ENCODE peak calls at places on chromosomes 4 and X, in nine cellular contexts. One of them, this sample, is unnamed.

GRCh38 chr4:42729505-42730237 is 72.8 kb upstream of the ATP8A1 start:
- DNase-seq in PC-3: no peak
- DNase-seq in GM23248: no peak
- DNase-seq in OCI-LY7: no peak
- DNase-seq in GM23338: no peak
- DNase-seq in HCT116: no peak
- DNase-seq in Karpas-422: no peak
- DNase-seq in MM.1S: no peak
- DNase-seq in SK-N-SH: no peak
- DNase-seq in this sample: no peak

GRCh38 chrX:54029543-54030143 is 14.6 kb downstream of the PHF8 start:
- DNase-seq in PC-3: no peak
- DNase-seq in GM23248: no peak
- DNase-seq in OCI-LY7: no peak
- DNase-seq in GM23338: no peak
- DNase-seq in HCT116: no peak
- DNase-seq in Karpas-422: no peak
- DNase-seq in MM.1S: no peak
- DNase-seq in SK-N-SH: no peak
- DNase-seq in this sample: no peak

GRCh38 chr4:15707363-15707715 is 4.5 kb downstream of the BST1 start:
- DNase-seq in PC-3: no peak
- DNase-seq in GM23248: peak; percentile 26
- DNase-seq in OCI-LY7: no peak
- DNase-seq in GM23338: no peak
- DNase-seq in HCT116: no peak
- DNase-seq in Karpas-422: no peak
- DNase-seq in MM.1S: no peak
- DNase-seq in SK-N-SH: no peak
- DNase-seq in this sample: no peak

GRCh38 chrX:108485960-108486359 is 46.3 kb downstream of the COL4A5 start:
- DNase-seq in PC-3: no peak
- DNase-seq in GM23248: no peak
- DNase-seq in OCI-LY7: no peak
- DNase-seq in GM23338: no peak
- DNase-seq in HCT116: no peak
- DNase-seq in Karpas-422: no peak
- DNase-seq in MM.1S: no peak
- DNase-seq in SK-N-SH: no peak
- DNase-seq in this sample: no peak

GRCh38 chrX:135396109-135396508 is 25.6 kb upstream of the SMIM10L2A start:
- DNase-seq in PC-3: peak; percentile 72
- DNase-seq in GM23248: peak; percentile 16
- DNase-seq in OCI-LY7: no peak
- DNase-seq in GM23338: no peak
- DNase-seq in HCT116: no peak
- DNase-seq in Karpas-422: no peak
- DNase-seq in MM.1S: no peak
- DNase-seq in SK-N-SH: no peak
- DNase-seq in this sample: no peak

GRCh38 chrX:69305333-69306062 is 140.2 kb upstream of the PJA1 start:
- DNase-seq in PC-3: no peak
- DNase-seq in GM23248: peak; percentile 41
- DNase-seq in OCI-LY7: no peak
- DNase-seq in GM23338: peak; percentile 82
- DNase-seq in HCT116: no peak
- DNase-seq in Karpas-422: no peak
- DNase-seq in MM.1S: no peak
- DNase-seq in SK-N-SH: no peak
- DNase-seq in this sample: no peak

GRCh38 chr4:184066584-184067300 is 150.9 kb downstream of the ENPP6 start:
- DNase-seq in PC-3: no peak
- DNase-seq in GM23248: no peak
- DNase-seq in OCI-LY7: no peak
- DNase-seq in GM23338: no peak
- DNase-seq in HCT116: no peak
- DNase-seq in Karpas-422: no peak
- DNase-seq in MM.1S: no peak
- DNase-seq in SK-N-SH: peak; percentile 42
- DNase-seq in this sample: peak; percentile 24

GRCh38 chrX:132820675-132821074 is 137.8 kb downstream of the HS6ST2 start:
- DNase-seq in PC-3: no peak
- DNase-seq in GM23248: no peak
- DNase-seq in OCI-LY7: no peak
- DNase-seq in GM23338: no peak
- DNase-seq in HCT116: no peak
- DNase-seq in Karpas-422: no peak
- DNase-seq in MM.1S: no peak
- DNase-seq in SK-N-SH: no peak
- DNase-seq in this sample: no peak

GRCh38 chrX:77731821-77732419 is 54.1 kb downstream of the ATRX start:
- DNase-seq in PC-3: no peak
- DNase-seq in GM23248: no peak
- DNase-seq in OCI-LY7: no peak
- DNase-seq in GM23338: peak; percentile 28
- DNase-seq in HCT116: no peak
- DNase-seq in Karpas-422: no peak
- DNase-seq in MM.1S: no peak
- DNase-seq in SK-N-SH: no peak
- DNase-seq in this sample: no peak

GRCh38 chrX:16559206-16559619 is 90.7 kb upstream of the S100G start:
- DNase-seq in PC-3: no peak
- DNase-seq in GM23248: no peak
- DNase-seq in OCI-LY7: no peak
- DNase-seq in GM23338: no peak
- DNase-seq in HCT116: no peak
- DNase-seq in Karpas-422: no peak
- DNase-seq in MM.1S: no peak
- DNase-seq in SK-N-SH: no peak
- DNase-seq in this sample: no peak

GRCh38 chrX:119756926-119757635 is 1.3 kb upstream of the SOWAHD start:
- DNase-seq in PC-3: no peak
- DNase-seq in GM23248: no peak
- DNase-seq in OCI-LY7: peak; percentile 40
- DNase-seq in GM23338: no peak
- DNase-seq in HCT116: no peak
- DNase-seq in Karpas-422: no peak
- DNase-seq in MM.1S: peak; percentile 23
- DNase-seq in SK-N-SH: no peak
- DNase-seq in this sample: no peak

GRCh38 chrX:11341274-11342256 is 48.4 kb downstream of the AMELX start:
- DNase-seq in PC-3: peak; percentile 88
- DNase-seq in GM23248: peak; percentile 89
- DNase-seq in OCI-LY7: peak; percentile 20
- DNase-seq in GM23338: no peak
- DNase-seq in HCT116: no peak
- DNase-seq in Karpas-422: no peak
- DNase-seq in MM.1S: no peak
- DNase-seq in SK-N-SH: no peak
- DNase-seq in this sample: peak; percentile 50

GRCh38 chrX:152428596-152428995 is 22.5 kb downstream of the GABRA3 start:
- DNase-seq in PC-3: no peak
- DNase-seq in GM23248: no peak
- DNase-seq in OCI-LY7: no peak
- DNase-seq in GM23338: no peak
- DNase-seq in HCT116: no peak
- DNase-seq in Karpas-422: no peak
- DNase-seq in MM.1S: no peak
- DNase-seq in SK-N-SH: no peak
- DNase-seq in this sample: no peak

GRCh38 chrX:45274576-45274975 is 73.9 kb upstream of the DIPK2B start:
- DNase-seq in PC-3: peak; percentile 40
- DNase-seq in GM23248: peak; percentile 39
- DNase-seq in OCI-LY7: no peak
- DNase-seq in GM23338: no peak
- DNase-seq in HCT116: no peak
- DNase-seq in Karpas-422: no peak
- DNase-seq in MM.1S: no peak
- DNase-seq in SK-N-SH: no peak
- DNase-seq in this sample: no peak

GRCh38 chrX:85089321-85089840 is 85.7 kb downstream of the APOOL start:
- DNase-seq in PC-3: no peak
- DNase-seq in GM23248: no peak
- DNase-seq in OCI-LY7: no peak
- DNase-seq in GM23338: no peak
- DNase-seq in HCT116: no peak
- DNase-seq in Karpas-422: no peak
- DNase-seq in MM.1S: no peak
- DNase-seq in SK-N-SH: no peak
- DNase-seq in this sample: no peak

GRCh38 chrX:129934952-129935351 is 29.0 kb downstream of the UTP14A start:
- DNase-seq in PC-3: no peak
- DNase-seq in GM23248: no peak
- DNase-seq in OCI-LY7: no peak
- DNase-seq in GM23338: no peak
- DNase-seq in HCT116: no peak
- DNase-seq in Karpas-422: no peak
- DNase-seq in MM.1S: no peak
- DNase-seq in SK-N-SH: no peak
- DNase-seq in this sample: no peak

GRCh38 chr4:119861731-119862130 is 204.9 kb downstream of the MAD2L1 start:
- DNase-seq in PC-3: no peak
- DNase-seq in GM23248: no peak
- DNase-seq in OCI-LY7: no peak
- DNase-seq in GM23338: no peak
- DNase-seq in HCT116: no peak
- DNase-seq in Karpas-422: no peak
- DNase-seq in MM.1S: no peak
- DNase-seq in SK-N-SH: no peak
- DNase-seq in this sample: peak; percentile 5

GRCh38 chr4:38723726-38724506 is 58.9 kb downstream of the TLR10 start:
- DNase-seq in PC-3: no peak
- DNase-seq in GM23248: peak; percentile 13
- DNase-seq in OCI-LY7: no peak
- DNase-seq in GM23338: no peak
- DNase-seq in HCT116: no peak
- DNase-seq in Karpas-422: no peak
- DNase-seq in MM.1S: no peak
- DNase-seq in SK-N-SH: no peak
- DNase-seq in this sample: peak; percentile 26

GRCh38 chrX:2698604-2699003 is 7.5 kb downstream of the CD99 start:
- DNase-seq in PC-3: peak; percentile 89
- DNase-seq in GM23248: no peak
- DNase-seq in OCI-LY7: no peak
- DNase-seq in GM23338: no peak
- DNase-seq in HCT116: no peak
- DNase-seq in Karpas-422: no peak
- DNase-seq in MM.1S: no peak
- DNase-seq in SK-N-SH: no peak
- DNase-seq in this sample: no peak
- H3K27ac ChIP-seq in PC-3: peak overlapping the region; percentile 93
- H3K27ac ChIP-seq in GM23248: no peak overlapping the region
- H3K27ac ChIP-seq in OCI-LY7: no peak overlapping the region
- H3K27ac ChIP-seq in GM23338: no peak overlapping the region
- H3K27ac ChIP-seq in HCT116: no peak overlapping the region
- H3K27ac ChIP-seq in Karpas-422: no peak overlapping the region
- H3K27ac ChIP-seq in MM.1S: no peak overlapping the region
- H3K27ac ChIP-seq in SK-N-SH: no peak overlapping the region
- H3K27ac ChIP-seq in this sample: peak overlapping the region; percentile 23

GRCh38 chr4:123528501-123529277 is 132.1 kb downstream of the SPRY1 start:
- DNase-seq in PC-3: no peak
- DNase-seq in GM23248: no peak
- DNase-seq in OCI-LY7: no peak
- DNase-seq in GM23338: no peak
- DNase-seq in HCT116: no peak
- DNase-seq in Karpas-422: no peak
- DNase-seq in MM.1S: no peak
- DNase-seq in SK-N-SH: no peak
- DNase-seq in this sample: no peak

GRCh38 chr4:123530357-123530756 is 133.8 kb downstream of the SPRY1 start:
- DNase-seq in PC-3: no peak
- DNase-seq in GM23248: no peak
- DNase-seq in OCI-LY7: no peak
- DNase-seq in GM23338: no peak
- DNase-seq in HCT116: no peak
- DNase-seq in Karpas-422: no peak
- DNase-seq in MM.1S: no peak
- DNase-seq in SK-N-SH: no peak
- DNase-seq in this sample: no peak

GRCh38 chr4:123526511-123526910 is 129.9 kb downstream of the SPRY1 start:
- DNase-seq in PC-3: no peak
- DNase-seq in GM23248: no peak
- DNase-seq in OCI-LY7: no peak
- DNase-seq in GM23338: no peak
- DNase-seq in HCT116: no peak
- DNase-seq in Karpas-422: no peak
- DNase-seq in MM.1S: no peak
- DNase-seq in SK-N-SH: no peak
- DNase-seq in this sample: no peak

GRCh38 chr4:123524958-123525628 is 128.5 kb downstream of the SPRY1 start:
- DNase-seq in PC-3: no peak
- DNase-seq in GM23248: no peak
- DNase-seq in OCI-LY7: no peak
- DNase-seq in GM23338: no peak
- DNase-seq in HCT116: no peak
- DNase-seq in Karpas-422: no peak
- DNase-seq in MM.1S: no peak
- DNase-seq in SK-N-SH: no peak
- DNase-seq in this sample: peak; percentile 25

DNA sequence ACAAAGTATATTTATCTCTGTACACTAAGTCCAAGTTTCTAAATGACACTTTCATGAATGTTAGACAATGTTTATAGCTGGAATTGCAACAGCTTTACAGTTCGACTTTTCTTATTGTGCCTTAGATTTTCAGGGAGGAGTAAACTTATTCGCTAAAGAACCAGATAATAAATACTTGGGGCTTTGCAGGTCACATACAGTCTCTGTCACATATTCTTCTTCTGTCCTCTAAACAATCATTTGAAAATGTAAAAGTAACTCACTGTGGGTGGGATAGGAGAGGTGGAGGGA is 132.6 kb downstream of the SPRY1 start:
- DNase-seq in PC-3: no peak
- DNase-seq in GM23248: no peak
- DNase-seq in OCI-LY7: no peak
- DNase-seq in GM23338: no peak
- DNase-seq in HCT116: no peak
- DNase-seq in Karpas-422: no peak
- DNase-seq in MM.1S: no peak
- DNase-seq in SK-N-SH: no peak
- DNase-seq in this sample: no peak
- H2AFZ ChIP-seq in PC-3: no peak overlapping the region
- H2AFZ ChIP-seq in GM23248: no peak overlapping the region
- H2AFZ ChIP-seq in OCI-LY7: no peak overlapping the region
- H2AFZ ChIP-seq in GM23338: peak overlapping the region; percentile 40
- H2AFZ ChIP-seq in HCT116: no peak overlapping the region
- H2AFZ ChIP-seq in Karpas-422: no peak overlapping the region
- H2AFZ ChIP-seq in MM.1S: no peak overlapping the region
- H2AFZ ChIP-seq in SK-N-SH: no peak overlapping the region
- H2AFZ ChIP-seq in this sample: no peak overlapping the region

GRCh38 chr4:125445525-125445924 is 130.8 kb downstream of the FAT4 start:
- DNase-seq in PC-3: no peak
- DNase-seq in GM23248: no peak
- DNase-seq in OCI-LY7: no peak
- DNase-seq in GM23338: no peak
- DNase-seq in HCT116: no peak
- DNase-seq in Karpas-422: no peak
- DNase-seq in MM.1S: no peak
- DNase-seq in SK-N-SH: no peak
- DNase-seq in this sample: no peak
- H3K9me2 ChIP-seq in PC-3: no peaks in the 10 kb centered on the region
- H3K9me2 ChIP-seq in GM23248: no peaks in the 10 kb centered on the region
- H3K9me2 ChIP-seq in OCI-LY7: no peaks in the 10 kb centered on the region
- H3K9me2 ChIP-seq in GM23338: no peaks in the 10 kb centered on the region
- H3K9me2 ChIP-seq in HCT116: no peaks in the 10 kb centered on the region
- H3K9me2 ChIP-seq in Karpas-422: no peaks in the 10 kb centered on the region
- H3K9me2 ChIP-seq in MM.1S: no peaks in the 10 kb centered on the region
- H3K9me2 ChIP-seq in SK-N-SH: no peaks in the 10 kb centered on the region
- H3K9me2 ChIP-seq in this sample: no peaks in the 10 kb centered on the region

GRCh38 chr4:126267689-126268088 is 952.9 kb downstream of the FAT4 start:
- DNase-seq in PC-3: no peak
- DNase-seq in GM23248: peak; percentile 61
- DNase-seq in OCI-LY7: no peak
- DNase-seq in GM23338: no peak
- DNase-seq in HCT116: no peak
- DNase-seq in Karpas-422: no peak
- DNase-seq in MM.1S: no peak
- DNase-seq in SK-N-SH: no peak
- DNase-seq in this sample: no peak
- H3K27ac ChIP-seq in PC-3: no peak overlapping the region
- H3K27ac ChIP-seq in GM23248: peak overlapping the region; percentile 74
- H3K27ac ChIP-seq in OCI-LY7: no peak overlapping the region
- H3K27ac ChIP-seq in GM23338: no peak overlapping the region
- H3K27ac ChIP-seq in HCT116: no peak overlapping the region
- H3K27ac ChIP-seq in Karpas-422: no peak overlapping the region
- H3K27ac ChIP-seq in MM.1S: no peak overlapping the region
- H3K27ac ChIP-seq in SK-N-SH: no peak overlapping the region
- H3K27ac ChIP-seq in this sample: no peak overlapping the region